ENCODE peak calls at places on chromosomes 5 and 9, in six cellular contexts. K is tibial artery, U is neural crest cell, D is COLO829, I is erythroblast, T is kidney tubule cell. S is an unnamed sample.
A peak's percentile ranks its signal among the peaks of the same experiment; 100 is the strongest.

GRCh38 chr5:177361418-177362101 is 3.8 kb downstream of the RGS14 start:
- DNase-seq in U (no peak), I (no peak), K (no peak), D (no peak), T (no peak), S (no peak)

GRCh38 chr9:87500491-87500890 is 2.8 kb downstream of the DAPK1 start:
- DNase-seq in U (no peak), K (no peak), D (no peak), I (peak; percentile 54), T (peak; percentile 29), S (no peak)

GRCh38 chr5:87210743-87211142 is 56.9 kb upstream of the RASA1 start:
- DNase-seq in I (no peak), D (no peak), U (no peak), T (peak; percentile 35), K (no peak), S (no peak)

GRCh38 chr5:129820-130219 is 37.9 kb downstream of the PLEKHG4B start:
- DNase-seq in T (peak; percentile 53), I (no peak), D (no peak), U (no peak), K (no peak), S (no peak)

GRCh38 chr5:181160-181559 is 10.1 kb upstream of the LRRC14B start:
- DNase-seq in I (no peak), U (no peak), T (no peak), D (no peak), K (no peak), S (no peak)

GRCh38 chr5:166576323-166576722 is 1715.1 kb upstream of the WWC1 start:
- DNase-seq in I (no peak), K (no peak), U (no peak), D (no peak), T (no peak), S (no peak)

GRCh38 chr5:140882591-140882899 is 621 bp downstream of the PCDHA13 start:
- DNase-seq in K (no peak), I (no peak), U (no peak), T (peak; percentile 25), D (peak; percentile 15), S (no peak)

GRCh38 chr5:139296862-139297326 is 3.4 kb downstream of the MATR3 start:
- DNase-seq in K (no peak), U (no peak), T (peak; percentile 54), D (no peak), I (no peak), S (no peak)

GRCh38 chr9:126609191-126609590 is 4.5 kb upstream of the LMX1B start:
- DNase-seq in D (no peak), T (no peak), I (no peak), U (no peak), K (no peak), S (no peak)

GRCh38 chr5:120706877-120707276 is 242.8 kb downstream of the PRR16 start:
- DNase-seq in U (no peak), I (no peak), K (no peak), D (no peak), T (no peak), S (no peak)

S was measured in gastrocnemius medialis.